ENCODE peak calls at places on chromosomes 3 and 15, in four cellular contexts. B is PC-9, X is fibroblast of mammary gland, P is HL-60. R is an unnamed sample.

GRCh38 chr15:91099616-91100560 is at the start of gene SV2B:
- DNase-seq in X (peak; percentile 58), B (no peak), P (no peak), R (no peak)

GRCh38 chr3:145857956-145858355 is 303.0 kb downstream of the PLOD2 start:
- DNase-seq in X (no peak), P (no peak), B (no peak), R (no peak)

GRCh38 chr3:47013231-47013630 is 33.8 kb downstream of the NBEAL2 start:
- DNase-seq in X (no peak), P (no peak), B (no peak), R (no peak)

GRCh38 chr15:85607842-85608241 is 186.9 kb downstream of the KLHL25 start:
- DNase-seq in P (no peak), X (peak; percentile 91), B (peak; percentile 30), R (no peak)

GRCh38 chr3:117746091-117746490 is 1036.5 kb downstream of the TUSC7 start:
- DNase-seq in P (no peak), X (no peak), B (no peak), R (no peak)

GRCh38 chr15:76172782-76173181 is 113.0 kb downstream of the TMEM266 start:
- DNase-seq in X (no peak), B (no peak), P (no peak), R (no peak)

GRCh38 chr3:108090066-108090700 is 648 bp downstream of the CD47 start:
- DNase-seq in P (peak; percentile 43), X (peak; percentile 38), B (no peak), R (no peak)

GRCh38 chr3:29261119-29261518 is 19.8 kb upstream of the RBMS3 start:
- DNase-seq in B (no peak), X (no peak), P (no peak), R (no peak)

GRCh38 chr3:62621171-62621570 is 247.8 kb upstream of the FEZF2 start:
- DNase-seq in B (no peak), P (no peak), X (peak; percentile 60), R (no peak)

GRCh38 chr3:62625278-62625677 is 249.9 kb downstream of the CADPS start:
- DNase-seq in X (no peak), B (no peak), P (no peak), R (no peak)

GRCh38 chr3:62622553-62623174 is 249.3 kb upstream of the FEZF2 start:
- DNase-seq in X (peak; percentile 77), P (peak; percentile 7), B (no peak), R (no peak)
- TF ChIP-seq CTCF in X (peak; percentile 66), P (peak; percentile 8), B (peak; percentile 64), R (peak; percentile 43)

DNA sequence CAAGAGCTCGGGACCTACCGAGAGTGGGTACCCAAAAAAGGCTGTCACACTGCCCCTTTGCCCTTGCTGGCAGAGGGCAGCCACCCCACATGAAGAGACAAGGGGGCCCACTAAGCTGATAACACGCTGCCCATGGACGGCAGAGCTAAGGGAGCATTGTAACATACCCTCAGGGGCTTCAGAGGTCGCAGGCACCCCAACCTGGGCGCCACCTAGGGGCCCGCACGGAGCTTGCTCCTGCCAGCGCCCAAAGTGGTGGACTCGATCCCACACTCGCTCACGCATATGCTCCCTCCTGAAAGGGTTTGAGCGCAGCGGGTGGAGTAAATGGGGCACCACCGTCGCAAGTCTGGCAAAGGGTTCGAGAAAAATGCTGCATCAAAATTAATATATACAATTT is 975.4 kb downstream of the ZPLD1 start:
- DNase-seq in P (no peak), X (no peak), B (no peak), R (no peak)
- TF ChIP-seq CTCF in P (no peak), X (no peak), B (no peak), R (no peak)

GRCh38 chr3:72973786-72974185 is 22.8 kb upstream of the PPP4R2 start:
- DNase-seq in P (no peak), X (no peak), B (no peak), R (no peak)

GRCh38 chr3:72974956-72975355 is 21.7 kb upstream of the PPP4R2 start:
- DNase-seq in B (no peak), P (no peak), X (no peak), R (no peak)

GRCh38 chr3:72972706-72973030 is 23.9 kb upstream of the PPP4R2 start:
- DNase-seq in P (no peak), B (no peak), X (no peak), R (no peak)

GRCh38 chr3:72970942-72971341 is 25.7 kb upstream of the PPP4R2 start:
- DNase-seq in P (no peak), X (no peak), B (no peak), R (no peak)

DNA sequence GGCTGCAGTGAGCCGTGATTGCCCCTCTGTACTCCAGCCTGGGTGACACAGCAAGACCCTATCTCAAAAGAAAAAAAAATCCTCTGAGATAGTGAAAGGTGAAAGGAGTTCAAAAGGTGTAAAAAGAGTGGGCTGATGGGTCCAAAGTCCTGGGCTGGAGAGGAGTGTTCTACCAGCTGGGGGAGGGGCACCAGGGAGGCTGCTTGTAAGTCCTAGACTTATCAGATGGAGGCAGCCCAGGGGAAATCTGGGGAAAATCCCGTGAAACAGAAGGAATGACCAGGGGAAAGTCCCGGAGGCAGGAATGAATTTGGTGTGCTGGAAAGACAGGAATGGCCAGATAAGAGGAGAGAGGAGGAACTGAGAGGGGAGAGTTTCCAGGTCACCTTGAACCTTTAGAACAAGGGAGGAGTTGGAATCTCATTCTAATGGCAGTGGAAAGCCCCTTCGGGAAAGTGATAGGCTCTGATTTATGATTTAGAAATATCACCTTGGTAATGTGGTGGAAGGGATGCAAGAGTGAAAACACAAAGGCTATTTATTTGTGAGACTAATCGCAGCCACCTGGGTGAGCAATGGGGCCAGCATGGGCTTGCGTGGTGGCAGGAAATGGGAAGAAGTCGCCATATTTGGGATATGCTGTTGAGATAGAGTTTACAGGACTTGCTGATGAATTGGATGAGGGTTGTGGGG is 23.4 kb upstream of the PPP4R2 start:
- DNase-seq in P (no peak), X (no peak), B (no peak), R (no peak)
- TF ChIP-seq CTCF in P (no peak), X (no peak), B (no peak), R (no peak)

DNA sequence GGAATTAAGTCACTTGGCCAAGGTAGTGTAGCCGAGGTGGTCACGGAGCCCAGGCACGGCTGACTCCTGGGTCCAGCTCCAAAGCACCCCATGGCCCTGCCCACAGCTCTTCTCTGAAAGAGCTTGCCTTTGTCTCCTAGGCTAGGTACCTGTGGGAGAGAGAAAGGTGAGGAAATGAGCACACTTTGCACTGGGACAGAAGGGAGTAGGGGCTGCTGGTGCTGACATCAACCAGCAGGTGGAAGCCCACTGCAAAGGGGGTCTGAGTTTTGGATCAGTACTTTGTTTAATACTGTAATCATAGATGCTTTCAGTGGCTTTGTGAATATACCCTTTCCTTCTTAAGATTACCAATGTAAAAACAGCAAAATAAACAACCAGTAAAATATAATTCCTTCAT is 128.3 kb upstream of the EIF1B start:
- DNase-seq in B (no peak), X (no peak), P (no peak), R (no peak)
- TF ChIP-seq CTCF in B (no peak), X (no peak), P (no peak), R (no peak)

GRCh38 chr15:96354731-96355560 is 24.4 kb downstream of the NR2F2 start:
- DNase-seq in B (peak; percentile 30), X (peak; percentile 87), P (peak; percentile 79), R (no peak)
- TF ChIP-seq CTCF in B (peak; percentile 53), X (peak; percentile 57), P (peak; percentile 34), R (peak; percentile 53)

DNA sequence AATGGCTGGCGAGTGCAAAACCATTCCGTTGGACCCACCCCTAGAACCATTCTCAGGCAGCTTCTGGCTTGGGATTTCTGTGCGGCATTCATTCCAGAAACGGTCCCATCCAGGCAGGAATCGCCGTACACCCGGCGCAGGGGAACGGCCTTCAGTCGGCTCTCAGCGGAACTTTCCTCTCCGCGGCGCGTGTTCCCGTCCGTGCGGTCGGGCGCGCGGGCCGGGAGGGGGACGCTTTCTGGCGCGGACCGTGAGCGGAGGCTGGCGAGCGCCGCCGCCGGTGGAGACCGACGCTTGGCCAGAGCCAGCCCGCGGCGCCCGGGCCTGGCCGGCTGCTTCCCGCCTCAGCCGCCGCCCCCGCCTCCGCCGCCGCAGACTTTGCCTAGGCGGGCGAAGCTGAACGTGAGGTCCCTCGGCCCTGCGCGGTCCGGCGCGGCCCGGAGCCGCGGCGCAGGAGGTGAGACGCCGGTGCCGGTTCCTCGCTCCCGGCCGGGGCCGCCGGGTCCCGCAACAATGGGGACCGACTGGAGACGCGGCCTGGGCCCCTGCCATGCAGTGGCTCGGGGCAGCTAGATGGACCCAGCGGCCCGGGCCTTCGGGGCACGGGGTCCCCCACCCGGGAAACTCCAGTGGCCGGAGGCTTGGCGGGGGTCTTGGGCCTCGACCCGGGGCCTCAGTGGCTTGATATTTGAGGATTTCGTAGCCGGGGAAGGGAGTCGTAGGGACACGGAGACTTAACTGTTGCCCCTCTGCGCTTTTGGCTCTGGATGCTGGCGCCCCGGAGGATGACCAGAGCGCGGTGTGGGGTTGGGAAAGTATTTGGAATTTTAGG is at the start of gene RAD54L2:
- DNase-seq in B (peak; percentile 81), P (peak; percentile 77), X (peak; percentile 77), R (peak; percentile 15)
- TF ChIP-seq CTCF in B (no peak), P (no peak), X (no peak), R (no peak)

DNA sequence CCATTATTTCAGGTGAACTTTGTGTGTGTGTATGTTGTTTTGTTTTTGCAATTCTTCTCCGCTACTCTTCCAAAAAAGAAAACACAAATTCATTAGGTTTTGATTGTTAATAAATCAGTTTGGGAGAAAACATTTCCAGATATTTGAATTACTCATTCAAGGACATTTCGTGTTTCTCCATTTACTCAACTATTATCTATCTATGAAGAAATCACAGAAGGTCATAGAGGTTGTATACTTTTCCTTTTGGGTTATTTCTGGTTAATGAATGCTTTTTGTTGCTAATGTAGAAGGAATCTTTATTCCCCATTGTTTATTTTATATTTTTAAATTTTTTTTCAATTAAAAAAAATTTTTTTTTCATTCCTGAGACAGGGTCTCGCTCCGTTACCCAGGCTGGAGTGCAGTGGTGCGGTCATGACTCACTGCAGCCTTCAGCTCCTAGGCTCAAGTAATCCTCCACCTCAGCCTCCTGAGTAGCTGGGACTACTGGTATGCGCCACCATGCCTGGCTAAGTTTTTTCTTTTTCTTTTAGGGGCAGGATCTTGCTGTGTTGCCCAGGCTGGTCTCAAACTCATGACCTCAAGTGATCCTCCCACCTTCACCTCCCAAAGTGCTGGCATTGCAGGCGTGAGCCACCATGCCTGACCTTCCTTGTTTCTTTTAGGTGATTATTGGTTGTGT is 28.4 kb downstream of the IGF1R start:
- DNase-seq in P (no peak), X (peak; percentile 59), B (no peak), R (no peak)
- TF ChIP-seq CTCF in P (no peak), X (no peak), B (no peak), R (no peak)

DNA sequence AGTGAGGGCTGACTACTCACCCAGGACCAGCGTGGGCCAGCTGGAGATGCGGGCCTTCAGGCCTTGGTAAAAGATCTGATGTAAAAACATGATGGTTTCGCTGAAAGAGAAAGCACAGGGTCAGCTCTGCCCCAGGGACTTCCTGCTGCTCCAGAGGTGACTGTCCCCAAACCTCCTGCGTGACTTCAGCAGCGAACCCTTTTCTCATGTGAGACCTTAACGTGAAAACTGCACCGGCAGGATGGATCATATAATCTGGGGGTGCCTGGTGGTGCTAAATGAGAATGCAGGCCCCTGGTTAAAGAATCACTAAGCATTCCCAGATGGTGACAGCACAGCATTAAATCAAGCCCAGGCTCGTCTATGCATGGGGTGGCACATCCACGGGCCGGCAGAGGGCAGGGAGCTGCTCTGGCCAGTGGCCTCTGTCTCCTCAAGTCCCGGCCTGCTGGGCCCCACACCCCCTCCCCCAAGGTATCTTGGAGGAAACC is 55.4 kb downstream of the RASGRF1 start:
- DNase-seq in P (no peak), X (no peak), B (no peak), R (no peak)
- TF ChIP-seq CTCF in P (no peak), X (no peak), B (no peak), R (no peak)

R was measured in thoracic aorta.